ENCODE peak calls at places on chromosomes 7 and 10, in eight cellular contexts. One of them, this sample, is unnamed.

GRCh38 chr7:150553163-150553562 is 14.0 kb upstream of the GIMAP4 start:
- DNase-seq in cardiac fibroblast: no peak
- DNase-seq in substantia nigra: no peak
- DNase-seq in skeletal muscle cell: no peak
- DNase-seq in neural progenitor cell: no peak
- DNase-seq in upper lobe of right lung: no peak
- DNase-seq in psoas muscle: no peak
- DNase-seq in NCI-H774: no peak
- DNase-seq in this sample: no peak

GRCh38 chr7:9983048-9983447 is 990.6 kb upstream of the PHF14 start:
- DNase-seq in cardiac fibroblast: no peak
- DNase-seq in substantia nigra: no peak
- DNase-seq in skeletal muscle cell: no peak
- DNase-seq in neural progenitor cell: no peak
- DNase-seq in upper lobe of right lung: no peak
- DNase-seq in psoas muscle: no peak
- DNase-seq in NCI-H774: no peak
- DNase-seq in this sample: no peak

GRCh38 chr7:117383826-117384225 is 43.5 kb downstream of the ASZ1 start:
- DNase-seq in cardiac fibroblast: no peak
- DNase-seq in substantia nigra: no peak
- DNase-seq in skeletal muscle cell: no peak
- DNase-seq in neural progenitor cell: no peak
- DNase-seq in upper lobe of right lung: no peak
- DNase-seq in psoas muscle: no peak
- DNase-seq in NCI-H774: no peak
- DNase-seq in this sample: no peak

GRCh38 chr10:98267894-98268693 is at the start of gene LOXL4:
- DNase-seq in cardiac fibroblast: peak; percentile 33
- DNase-seq in substantia nigra: no peak
- DNase-seq in skeletal muscle cell: no peak
- DNase-seq in neural progenitor cell: peak; percentile 60
- DNase-seq in upper lobe of right lung: no peak
- DNase-seq in psoas muscle: peak; percentile 82
- DNase-seq in NCI-H774: peak; percentile 8
- DNase-seq in this sample: no peak

GRCh38 chr10:23270531-23270930 is 74.1 kb downstream of the C10orf67 start:
- DNase-seq in cardiac fibroblast: no peak
- DNase-seq in substantia nigra: no peak
- DNase-seq in skeletal muscle cell: no peak
- DNase-seq in neural progenitor cell: no peak
- DNase-seq in upper lobe of right lung: no peak
- DNase-seq in psoas muscle: no peak
- DNase-seq in NCI-H774: no peak
- DNase-seq in this sample: no peak

GRCh38 chr10:133445268-133445732 is 8.4 kb upstream of the SCART1 start:
- DNase-seq in cardiac fibroblast: no peak
- DNase-seq in substantia nigra: no peak
- DNase-seq in skeletal muscle cell: no peak
- DNase-seq in neural progenitor cell: no peak
- DNase-seq in upper lobe of right lung: no peak
- DNase-seq in psoas muscle: no peak
- DNase-seq in NCI-H774: no peak
- DNase-seq in this sample: peak; percentile 86

GRCh38 chr10:75640381-75640780 is 209.0 kb downstream of the LRMDA start:
- DNase-seq in cardiac fibroblast: no peak
- DNase-seq in substantia nigra: no peak
- DNase-seq in skeletal muscle cell: no peak
- DNase-seq in neural progenitor cell: no peak
- DNase-seq in upper lobe of right lung: no peak
- DNase-seq in psoas muscle: no peak
- DNase-seq in NCI-H774: no peak
- DNase-seq in this sample: no peak

GRCh38 chr7:106012935-106013439 is 49.9 kb downstream of the CDHR3 start:
- DNase-seq in cardiac fibroblast: peak; percentile 41
- DNase-seq in substantia nigra: no peak
- DNase-seq in skeletal muscle cell: peak; percentile 51
- DNase-seq in neural progenitor cell: no peak
- DNase-seq in upper lobe of right lung: no peak
- DNase-seq in psoas muscle: no peak
- DNase-seq in NCI-H774: no peak
- DNase-seq in this sample: no peak

GRCh38 chr10:124525751-124526600 is 64.4 kb downstream of the LHPP start:
- DNase-seq in cardiac fibroblast: no peak
- DNase-seq in substantia nigra: no peak
- DNase-seq in skeletal muscle cell: no peak
- DNase-seq in neural progenitor cell: no peak
- DNase-seq in upper lobe of right lung: no peak
- DNase-seq in psoas muscle: peak; percentile 39
- DNase-seq in NCI-H774: no peak
- DNase-seq in this sample: no peak

GRCh38 chr10:27188897-27189296 is 33.7 kb downstream of the MASTL start:
- DNase-seq in cardiac fibroblast: no peak
- DNase-seq in substantia nigra: no peak
- DNase-seq in skeletal muscle cell: no peak
- DNase-seq in neural progenitor cell: no peak
- DNase-seq in upper lobe of right lung: no peak
- DNase-seq in psoas muscle: no peak
- DNase-seq in NCI-H774: no peak
- DNase-seq in this sample: no peak

GRCh38 chr7:27175626-27176342 is 1.7 kb upstream of the HOXA10 start:
- DNase-seq in cardiac fibroblast: no peak
- DNase-seq in substantia nigra: no peak
- DNase-seq in skeletal muscle cell: no peak
- DNase-seq in neural progenitor cell: no peak
- DNase-seq in upper lobe of right lung: peak; percentile 55
- DNase-seq in psoas muscle: peak; percentile 54
- DNase-seq in NCI-H774: no peak
- DNase-seq in this sample: peak; percentile 81

GRCh38 chr10:33333260-33334169 is 952 bp downstream of the NRP1 start:
- DNase-seq in cardiac fibroblast: peak; percentile 45
- DNase-seq in substantia nigra: no peak
- DNase-seq in skeletal muscle cell: no peak
- DNase-seq in neural progenitor cell: no peak
- DNase-seq in upper lobe of right lung: no peak
- DNase-seq in psoas muscle: no peak
- DNase-seq in NCI-H774: no peak
- DNase-seq in this sample: no peak

GRCh38 chr7:16130127-16131110 is 290.9 kb downstream of the CRPPA start:
- DNase-seq in cardiac fibroblast: peak; percentile 37
- DNase-seq in substantia nigra: no peak
- DNase-seq in skeletal muscle cell: peak; percentile 40
- DNase-seq in neural progenitor cell: no peak
- DNase-seq in upper lobe of right lung: no peak
- DNase-seq in psoas muscle: no peak
- DNase-seq in NCI-H774: no peak
- DNase-seq in this sample: no peak

GRCh38 chr10:99551158-99551557 is 18.4 kb downstream of the NKX2-3 start:
- DNase-seq in cardiac fibroblast: peak; percentile 67
- DNase-seq in substantia nigra: no peak
- DNase-seq in skeletal muscle cell: peak; percentile 45
- DNase-seq in neural progenitor cell: peak; percentile 31
- DNase-seq in upper lobe of right lung: no peak
- DNase-seq in psoas muscle: no peak
- DNase-seq in NCI-H774: peak; percentile 26
- DNase-seq in this sample: no peak

GRCh38 chr7:102426268-102427031 is 6.9 kb upstream of the ORAI2 start:
- DNase-seq in cardiac fibroblast: no peak
- DNase-seq in substantia nigra: peak; percentile 6
- DNase-seq in skeletal muscle cell: no peak
- DNase-seq in neural progenitor cell: no peak
- DNase-seq in upper lobe of right lung: peak; percentile 74
- DNase-seq in psoas muscle: no peak
- DNase-seq in NCI-H774: no peak
- DNase-seq in this sample: no peak

GRCh38 chr7:73742753-73743641 is 4.4 kb upstream of the ABHD11 start:
- DNase-seq in cardiac fibroblast: no peak
- DNase-seq in substantia nigra: no peak
- DNase-seq in skeletal muscle cell: no peak
- DNase-seq in neural progenitor cell: peak; percentile 96
- DNase-seq in upper lobe of right lung: peak; percentile 97
- DNase-seq in psoas muscle: no peak
- DNase-seq in NCI-H774: peak; percentile 95
- DNase-seq in this sample: peak; percentile 92

GRCh38 chr10:11533328-11533781 is 78.1 kb downstream of the USP6NL start:
- DNase-seq in cardiac fibroblast: peak; percentile 31
- DNase-seq in substantia nigra: no peak
- DNase-seq in skeletal muscle cell: no peak
- DNase-seq in neural progenitor cell: peak; percentile 34
- DNase-seq in upper lobe of right lung: no peak
- DNase-seq in psoas muscle: no peak
- DNase-seq in NCI-H774: no peak
- DNase-seq in this sample: no peak

GRCh38 chr7:79420464-79420863 is 33.0 kb downstream of the MAGI2 start:
- DNase-seq in cardiac fibroblast: peak; percentile 89
- DNase-seq in substantia nigra: no peak
- DNase-seq in skeletal muscle cell: peak; percentile 94
- DNase-seq in neural progenitor cell: no peak
- DNase-seq in upper lobe of right lung: no peak
- DNase-seq in psoas muscle: no peak
- DNase-seq in NCI-H774: no peak
- DNase-seq in this sample: no peak

GRCh38 chr7:33888206-33888605 is 17.1 kb upstream of the BMPER start:
- DNase-seq in cardiac fibroblast: no peak
- DNase-seq in substantia nigra: no peak
- DNase-seq in skeletal muscle cell: no peak
- DNase-seq in neural progenitor cell: no peak
- DNase-seq in upper lobe of right lung: no peak
- DNase-seq in psoas muscle: no peak
- DNase-seq in NCI-H774: no peak
- DNase-seq in this sample: no peak

GRCh38 chr7:126302639-126303038 is 950.1 kb downstream of the GRM8 start:
- DNase-seq in cardiac fibroblast: no peak
- DNase-seq in substantia nigra: no peak
- DNase-seq in skeletal muscle cell: no peak
- DNase-seq in neural progenitor cell: no peak
- DNase-seq in upper lobe of right lung: no peak
- DNase-seq in psoas muscle: no peak
- DNase-seq in NCI-H774: no peak
- DNase-seq in this sample: no peak

GRCh38 chr10:4242561-4243035 is 457.6 kb upstream of the KLF6 start:
- DNase-seq in cardiac fibroblast: peak; percentile 93
- DNase-seq in substantia nigra: no peak
- DNase-seq in skeletal muscle cell: peak; percentile 82
- DNase-seq in neural progenitor cell: peak; percentile 13
- DNase-seq in upper lobe of right lung: no peak
- DNase-seq in psoas muscle: no peak
- DNase-seq in NCI-H774: no peak
- DNase-seq in this sample: no peak